ENCODE peak calls at places on chromosomes 11 and 22, in seven cellular contexts. One of them, this sample, is unnamed.
A peak's percentile ranks its signal among the peaks of the same experiment; 100 is the strongest.

GRCh38 chr11:104151404-104152204 is 12.3 kb downstream of the PDGFD start:
- DNase-seq in HepG2: no peak
- DNase-seq in pancreas: no peak
- DNase-seq in GM23248: peak; percentile 37
- DNase-seq in neuronal stem cell: no peak
- DNase-seq in MM.1S: peak; percentile 14
- DNase-seq in ovary: no peak
- DNase-seq in this sample: no peak

GRCh38 chr11:43582024-43582836 is 98.3 kb upstream of the HSD17B12 start:
- DNase-seq in neuronal stem cell: no peak
- DNase-seq in GM23248: peak; percentile 15
- DNase-seq in MM.1S: no peak
- DNase-seq in HepG2: no peak
- DNase-seq in pancreas: peak; percentile 45
- DNase-seq in ovary: no peak
- DNase-seq in this sample: no peak

GRCh38 chr11:126627376-126627775 is 271.9 kb downstream of the ST3GAL4 start:
- DNase-seq in HepG2: no peak
- DNase-seq in MM.1S: no peak
- DNase-seq in pancreas: no peak
- DNase-seq in ovary: no peak
- DNase-seq in GM23248: no peak
- DNase-seq in neuronal stem cell: no peak
- DNase-seq in this sample: no peak

GRCh38 chr11:116614306-116615210 is 158.2 kb downstream of the BUD13 start:
- DNase-seq in GM23248: no peak
- DNase-seq in neuronal stem cell: no peak
- DNase-seq in HepG2: no peak
- DNase-seq in MM.1S: no peak
- DNase-seq in ovary: no peak
- DNase-seq in pancreas: no peak
- DNase-seq in this sample: no peak

GRCh38 chr11:32895471-32895870 is 2.9 kb downstream of the QSER1 start:
- DNase-seq in neuronal stem cell: no peak
- DNase-seq in pancreas: no peak
- DNase-seq in MM.1S: no peak
- DNase-seq in ovary: no peak
- DNase-seq in GM23248: no peak
- DNase-seq in HepG2: no peak
- DNase-seq in this sample: no peak

GRCh38 chr22:38513063-38513462 is 7.0 kb upstream of the DDX17 start:
- DNase-seq in HepG2: peak; percentile 42
- DNase-seq in ovary: no peak
- DNase-seq in neuronal stem cell: no peak
- DNase-seq in MM.1S: peak; percentile 77
- DNase-seq in GM23248: no peak
- DNase-seq in pancreas: no peak
- DNase-seq in this sample: no peak

GRCh38 chr11:10197091-10197490 is 96.9 kb downstream of the SBF2 start:
- DNase-seq in ovary: no peak
- DNase-seq in MM.1S: no peak
- DNase-seq in neuronal stem cell: no peak
- DNase-seq in HepG2: no peak
- DNase-seq in pancreas: no peak
- DNase-seq in GM23248: peak; percentile 78
- DNase-seq in this sample: no peak

GRCh38 chr22:39519681-39520053 is 695 bp upstream of the ATF4 start:
- DNase-seq in ovary: peak; percentile 79
- DNase-seq in MM.1S: peak; percentile 48
- DNase-seq in pancreas: no peak
- DNase-seq in HepG2: peak; percentile 58
- DNase-seq in GM23248: peak; percentile 89
- DNase-seq in neuronal stem cell: no peak
- DNase-seq in this sample: no peak

GRCh38 chr22:42368379-42369249 is 63.6 kb downstream of the NFAM1 start:
- DNase-seq in neuronal stem cell: no peak
- DNase-seq in pancreas: peak; percentile 87
- DNase-seq in ovary: peak; percentile 51
- DNase-seq in HepG2: no peak
- DNase-seq in MM.1S: no peak
- DNase-seq in GM23248: peak; percentile 9
- DNase-seq in this sample: no peak

GRCh38 chr11:111918390-111919256 is at the start of gene C11orf52:
- DNase-seq in HepG2: peak; percentile 89
- DNase-seq in MM.1S: peak; percentile 27
- DNase-seq in pancreas: peak; percentile 92
- DNase-seq in ovary: peak; percentile 53
- DNase-seq in neuronal stem cell: no peak
- DNase-seq in GM23248: peak; percentile 66
- DNase-seq in this sample: no peak

GRCh38 chr11:83238111-83238510 is 44.6 kb downstream of the ANKRD42 start:
- DNase-seq in ovary: no peak
- DNase-seq in neuronal stem cell: no peak
- DNase-seq in HepG2: no peak
- DNase-seq in pancreas: no peak
- DNase-seq in GM23248: no peak
- DNase-seq in MM.1S: no peak
- DNase-seq in this sample: no peak

GRCh38 chr22:30922151-30922611 is 46.4 kb downstream of the MORC2 start:
- DNase-seq in MM.1S: no peak
- DNase-seq in pancreas: peak; percentile 87
- DNase-seq in neuronal stem cell: no peak
- DNase-seq in HepG2: no peak
- DNase-seq in ovary: peak; percentile 77
- DNase-seq in GM23248: peak; percentile 69
- DNase-seq in this sample: no peak

GRCh38 chr22:50300620-50301257 is 6.7 kb downstream of the PLXNB2 start:
- DNase-seq in ovary: no peak
- DNase-seq in GM23248: no peak
- DNase-seq in neuronal stem cell: no peak
- DNase-seq in pancreas: no peak
- DNase-seq in HepG2: no peak
- DNase-seq in MM.1S: no peak
- DNase-seq in this sample: no peak
- H3K4me3 ChIP-seq in ovary: peak overlapping the region; percentile 25
- H3K4me3 ChIP-seq in GM23248: peak overlapping the region; percentile 60
- H3K4me3 ChIP-seq in neuronal stem cell: no peak overlapping the region
- H3K4me3 ChIP-seq in pancreas: peak overlapping the region; percentile 24
- H3K4me3 ChIP-seq in HepG2: no peak overlapping the region
- H3K4me3 ChIP-seq in MM.1S: no peak overlapping the region
- H3K4me3 ChIP-seq in this sample: peak overlapping the region; percentile 43

GRCh38 chr22:23117275-23117674 is 24.5 kb downstream of the RSPH14 start:
- DNase-seq in GM23248: no peak
- DNase-seq in MM.1S: no peak
- DNase-seq in neuronal stem cell: no peak
- DNase-seq in pancreas: peak; percentile 29
- DNase-seq in HepG2: no peak
- DNase-seq in ovary: no peak
- DNase-seq in this sample: no peak

GRCh38 chr22:23115369-23115768 is 26.4 kb downstream of the RSPH14 start:
- DNase-seq in HepG2: no peak
- DNase-seq in ovary: no peak
- DNase-seq in GM23248: no peak
- DNase-seq in neuronal stem cell: no peak
- DNase-seq in pancreas: peak; percentile 35
- DNase-seq in MM.1S: no peak
- DNase-seq in this sample: no peak

GRCh38 chr22:23114721-23115020 is 27.1 kb downstream of the RSPH14 start:
- DNase-seq in ovary: no peak
- DNase-seq in HepG2: no peak
- DNase-seq in neuronal stem cell: no peak
- DNase-seq in pancreas: no peak
- DNase-seq in MM.1S: no peak
- DNase-seq in GM23248: no peak
- DNase-seq in this sample: no peak

GRCh38 chr22:23116506-23117263 is 25.1 kb downstream of the RSPH14 start:
- DNase-seq in neuronal stem cell: no peak
- DNase-seq in pancreas: no peak
- DNase-seq in HepG2: no peak
- DNase-seq in ovary: no peak
- DNase-seq in MM.1S: no peak
- DNase-seq in GM23248: no peak
- DNase-seq in this sample: no peak

DNA sequence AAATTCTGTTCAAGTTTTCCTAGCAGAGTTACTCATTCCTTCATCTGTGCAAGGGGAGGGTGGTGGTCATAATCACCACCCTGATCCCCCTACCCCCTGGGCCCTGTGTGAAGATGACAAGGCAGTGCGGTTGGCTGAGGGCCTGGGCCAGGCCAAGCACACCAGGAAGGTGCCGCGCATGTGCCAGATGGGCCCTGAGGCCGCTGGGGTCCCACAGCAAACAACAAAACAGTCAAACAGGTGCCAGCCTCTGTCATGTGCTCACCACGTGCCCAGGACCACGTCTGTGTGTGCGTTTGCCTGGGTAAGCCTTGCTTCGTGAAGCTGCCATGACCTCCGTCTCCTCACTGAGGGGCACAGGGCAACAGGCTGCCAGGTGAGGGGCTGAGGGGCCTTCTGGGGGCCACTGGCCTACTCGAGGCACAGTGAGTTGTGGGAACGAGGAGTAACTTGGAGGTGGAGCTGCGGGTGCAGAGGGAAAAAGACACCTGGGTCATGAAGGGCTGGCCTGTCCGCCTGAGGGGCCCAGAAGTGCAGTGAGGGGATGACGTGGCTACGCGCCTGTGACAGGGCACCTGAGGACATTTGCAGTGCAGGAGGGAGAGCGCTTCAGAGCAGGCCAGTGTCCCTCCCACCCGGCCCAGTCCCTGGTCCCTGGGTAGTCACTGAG is 25.8 kb downstream of the RSPH14 start:
- DNase-seq in MM.1S: no peak
- DNase-seq in HepG2: no peak
- DNase-seq in ovary: no peak
- DNase-seq in pancreas: peak; percentile 27
- DNase-seq in neuronal stem cell: no peak
- DNase-seq in GM23248: no peak
- DNase-seq in this sample: no peak
- H3K27ac ChIP-seq in MM.1S: no peak overlapping the region
- H3K27ac ChIP-seq in HepG2: no peak overlapping the region
- H3K27ac ChIP-seq in ovary: no peak overlapping the region
- H3K27ac ChIP-seq in pancreas: no peak overlapping the region
- H3K27ac ChIP-seq in neuronal stem cell: no peak overlapping the region
- H3K27ac ChIP-seq in GM23248: no peak overlapping the region
- H3K27ac ChIP-seq in this sample: no peak overlapping the region

DNA sequence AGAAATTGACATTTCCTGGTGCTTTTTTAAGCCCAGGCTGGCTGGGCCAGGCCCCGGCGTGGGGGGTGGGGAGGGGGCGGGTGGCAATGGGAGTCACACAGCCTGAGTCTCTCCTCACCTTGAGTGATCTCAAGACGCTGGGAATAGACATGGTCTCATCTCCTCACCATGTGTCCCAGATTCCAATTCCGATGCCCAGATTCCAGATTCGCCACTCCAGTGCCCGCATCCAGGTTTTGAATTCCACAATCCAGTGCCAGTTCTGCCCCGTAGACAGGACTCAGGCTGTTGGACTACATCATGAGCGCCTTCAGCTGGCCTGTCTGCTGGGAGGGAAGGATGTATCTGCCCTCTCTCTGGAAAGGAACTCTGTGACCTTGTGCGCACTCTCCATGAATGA is 19.1 kb downstream of the KCNC1 start:
- DNase-seq in ovary: no peak
- DNase-seq in pancreas: peak; percentile 9
- DNase-seq in MM.1S: no peak
- DNase-seq in neuronal stem cell: no peak
- DNase-seq in HepG2: no peak
- DNase-seq in GM23248: no peak
- DNase-seq in this sample: no peak
- H3K27me3 ChIP-seq in ovary: no peaks in the 10 kb centered on the region
- H3K27me3 ChIP-seq in pancreas: no peaks in the 10 kb centered on the region
- H3K27me3 ChIP-seq in MM.1S: peaks cover 33% of the 10 kb centered on the region
- H3K27me3 ChIP-seq in neuronal stem cell: no peaks in the 10 kb centered on the region
- H3K27me3 ChIP-seq in HepG2: peaks cover 12% of the 10 kb centered on the region
- H3K27me3 ChIP-seq in GM23248: peaks cover 16% of the 10 kb centered on the region
- H3K27me3 ChIP-seq in this sample: no peaks in the 10 kb centered on the region

GRCh38 chr22:50526849-50527801 is 1.7 kb upstream of the SCO2 start:
- DNase-seq in MM.1S: no peak
- DNase-seq in pancreas: peak; percentile 80
- DNase-seq in neuronal stem cell: no peak
- DNase-seq in ovary: no peak
- DNase-seq in HepG2: peak; percentile 70
- DNase-seq in GM23248: no peak
- DNase-seq in this sample: no peak
- H3K4me3 ChIP-seq in MM.1S: peak overlapping the region; percentile 88
- H3K4me3 ChIP-seq in pancreas: peak overlapping the region; percentile 75
- H3K4me3 ChIP-seq in neuronal stem cell: peak overlapping the region; percentile 91
- H3K4me3 ChIP-seq in ovary: peak overlapping the region; percentile 55
- H3K4me3 ChIP-seq in HepG2: peak overlapping the region; percentile 83
- H3K4me3 ChIP-seq in GM23248: peak overlapping the region; percentile 77
- H3K4me3 ChIP-seq in this sample: peak overlapping the region; percentile 79

GRCh38 chr11:73048446-73048845 is 93.7 kb downstream of the FCHSD2 start:
- DNase-seq in ovary: no peak
- DNase-seq in HepG2: no peak
- DNase-seq in neuronal stem cell: no peak
- DNase-seq in pancreas: no peak
- DNase-seq in GM23248: no peak
- DNase-seq in MM.1S: no peak
- DNase-seq in this sample: no peak
- H3K27ac ChIP-seq in ovary: no peak overlapping the region
- H3K27ac ChIP-seq in HepG2: no peak overlapping the region
- H3K27ac ChIP-seq in neuronal stem cell: no peak overlapping the region
- H3K27ac ChIP-seq in pancreas: no peak overlapping the region
- H3K27ac ChIP-seq in GM23248: no peak overlapping the region
- H3K27ac ChIP-seq in MM.1S: peak overlapping the region; percentile 62
- H3K27ac ChIP-seq in this sample: peak overlapping the region; percentile 11